ENCODE peak calls at places on chromosomes 5 and 9, in ten cellular contexts. W is right lobe of liver, C is suprapubic skin, I is Peyer's patch, V is IMR-90, P is heart left ventricle, F is adrenal gland, E is K562, K is spleen, J is uterus. N is an unnamed sample.

GRCh38 chr9:36245906-36246305 is 12.3 kb downstream of the GNE start:
- DNase-seq in I (no peak), P (no peak), K (no peak), V (peak), W (no peak), C (no peak), J (no peak), E (no peak), F (no peak), N (no peak)

GRCh38 chr5:144230806-144231205 is 60.1 kb downstream of the KCTD16 start:
- DNase-seq in C (no peak), P (no peak), F (no peak), I (no peak), K (no peak), V (no peak), W (no peak), E (no peak), J (no peak), N (no peak)

GRCh38 chr5:66661149-66661548 is 65.0 kb downstream of the MAST4 start:
- DNase-seq in J (peak), P (peak), E (no peak), C (no peak), K (no peak), F (peak), V (peak), I (no peak), W (no peak), N (peak)

GRCh38 chr5:142548739-142549275 is 137.1 kb downstream of the FGF1 start:
- DNase-seq in P (peak), J (peak), K (no peak), C (no peak), I (peak), E (peak), W (peak), V (peak), F (peak), N (peak)

GRCh38 chr5:180208038-180208434 is 975 bp downstream of the RASGEF1C start:
- DNase-seq in I (no peak), W (no peak), V (no peak), F (no peak), K (no peak), C (no peak), E (no peak), P (no peak), J (no peak), N (no peak)

GRCh38 chr9:77750284-77750683 is 102.2 kb upstream of the GNA14 start:
- DNase-seq in E (no peak), C (no peak), J (no peak), K (no peak), W (no peak), V (peak), F (no peak), I (no peak), P (no peak), N (no peak)

GRCh38 chr9:78004478-78005229 is 27.0 kb downstream of the GNAQ start:
- DNase-seq in F (no peak), P (no peak), V (peak), C (no peak), K (peak), J (no peak), E (peak), I (no peak), W (no peak), N (no peak)

GRCh38 chr5:81631124-81631523 is 119.8 kb downstream of the SSBP2 start:
- DNase-seq in W (no peak), K (no peak), V (no peak), J (no peak), E (no peak), F (no peak), P (no peak), I (no peak), C (no peak), N (no peak)

GRCh38 chr9:98254236-98255063 is 999 bp downstream of the TBC1D2 start:
- DNase-seq in F (no peak), P (no peak), J (no peak), E (no peak), V (no peak), W (no peak), I (no peak), C (no peak), K (no peak), N (no peak)

GRCh38 chr5:171397190-171397589 is 9.5 kb downstream of the NPM1 start:
- DNase-seq in V (no peak), I (no peak), J (no peak), W (no peak), C (no peak), P (no peak), E (no peak), K (no peak), F (no peak), N (no peak)

GRCh38 chr9:77714077-77714549 is 66.0 kb upstream of the GNA14 start:
- DNase-seq in P (no peak), E (no peak), I (no peak), F (no peak), J (no peak), K (no peak), V (peak), C (no peak), W (no peak), N (no peak)

GRCh38 chr5:77958642-77959315 is 182.6 kb upstream of the TBCA start:
- DNase-seq in C (no peak), E (no peak), W (no peak), P (no peak), K (no peak), J (no peak), F (no peak), I (no peak), V (no peak), N (no peak)

GRCh38 chr5:39451293-39451692 is 26.5 kb upstream of the DAB2 start:
- DNase-seq in F (no peak), P (no peak), I (no peak), E (no peak), J (no peak), C (no peak), K (no peak), W (no peak), V (no peak), N (no peak)

GRCh38 chr5:169626779-169627178 is 10.3 kb upstream of the DOCK2 start:
- DNase-seq in I (no peak), P (no peak), E (no peak), K (no peak), V (peak), J (no peak), C (no peak), W (no peak), F (no peak), N (no peak)

GRCh38 chr9:136242908-136243525 is 2.6 kb downstream of the QSOX2 start:
- DNase-seq in V (no peak), F (no peak), E (no peak), I (no peak), P (no peak), J (no peak), K (no peak), C (no peak), W (no peak), N (no peak)

GRCh38 chr5:79829260-79829659 is 139.6 kb downstream of the CMYA5 start:
- DNase-seq in E (no peak), W (peak), I (no peak), F (no peak), J (no peak), P (no peak), K (no peak), C (no peak), V (no peak), N (no peak)

GRCh38 chr5:57887851-57888621 is 405.4 kb upstream of the ACTBL2 start:
- DNase-seq in W (no peak), C (no peak), K (no peak), V (peak), F (peak), J (no peak), P (peak), I (no peak), E (peak), N (no peak)

GRCh38 chr9:116476935-116477381 is 210.1 kb upstream of the TRIM32 start:
- DNase-seq in K (no peak), W (no peak), E (no peak), P (peak), J (peak), C (no peak), F (peak), V (no peak), I (no peak), N (peak)

GRCh38 chr5:83353774-83354173 is 117.8 kb upstream of the VCAN start:
- DNase-seq in C (no peak), P (no peak), I (no peak), V (no peak), W (no peak), E (no peak), K (no peak), J (no peak), F (no peak), N (no peak)

GRCh38 chr5:150653762-150654158 is 7.3 kb upstream of the MYOZ3 start:
- DNase-seq in J (no peak), K (no peak), V (peak), W (no peak), I (no peak), C (no peak), E (no peak), P (no peak), F (no peak), N (no peak)

GRCh38 chr9:136694163-136694864 is 7.1 kb upstream of the AGPAT2 start:
- DNase-seq in J (no peak), C (no peak), F (peak), K (no peak), W (peak), V (peak), I (peak), P (no peak), E (peak), N (no peak)

GRCh38 chr5:343461-344401 is 22.2 kb downstream of the AHRR start:
- DNase-seq in V (peak), P (no peak), I (peak), J (no peak), W (no peak), E (no peak), F (peak), C (no peak), K (no peak), N (no peak)

GRCh38 chr5:175383350-175383749 is 60.6 kb downstream of the DRD1 start:
- DNase-seq in V (no peak), I (no peak), W (no peak), C (no peak), J (no peak), E (no peak), P (no peak), K (no peak), F (no peak), N (no peak)

GRCh38 chr5:172224996-172225395 is 31.0 kb downstream of the EFCAB9 start:
- DNase-seq in V (no peak), W (no peak), J (no peak), F (no peak), E (no peak), I (no peak), P (no peak), K (no peak), C (no peak), N (no peak)

GRCh38 chr5:60801406-60802090 is 42.5 kb downstream of the ELOVL7 start:
- DNase-seq in P (no peak), F (no peak), J (no peak), C (no peak), W (no peak), I (peak), V (no peak), E (no peak), K (no peak), N (no peak)

GRCh38 chr9:86901511-86901910 is 45.8 kb downstream of the GAS1 start:
- DNase-seq in W (no peak), C (no peak), E (no peak), P (no peak), J (no peak), K (no peak), V (no peak), I (no peak), F (no peak), N (no peak)

DNA sequence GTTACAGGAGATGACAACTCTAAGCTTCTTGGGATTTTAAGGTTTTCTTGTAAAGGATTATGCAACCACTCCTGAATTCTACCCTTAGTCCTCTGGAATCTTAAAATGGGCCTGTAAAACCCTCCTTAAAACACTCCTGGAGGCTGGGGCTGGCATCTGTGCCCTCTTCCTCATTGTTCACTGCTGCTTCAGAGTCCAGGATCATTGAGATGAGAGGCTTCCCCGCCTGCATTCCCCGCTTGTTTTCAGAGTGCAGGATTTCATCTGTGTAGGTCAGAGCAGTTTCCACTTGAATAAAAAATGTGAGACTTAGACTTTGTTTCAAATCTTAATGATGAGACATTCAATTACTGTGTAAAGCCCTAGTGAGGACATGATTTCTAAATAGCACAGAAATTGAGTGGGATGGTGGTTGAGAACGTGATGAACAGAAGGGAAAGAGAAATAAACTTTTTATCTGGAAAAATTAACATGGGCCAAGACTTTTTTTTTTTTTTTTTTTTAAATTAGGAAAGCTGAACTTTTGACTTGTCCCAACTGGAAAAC is 40.4 kb downstream of the PCSK5 start:
- DNase-seq in C (no peak), I (no peak), J (no peak), W (no peak), K (no peak), V (no peak), P (no peak), E (no peak), F (no peak), N (no peak)
- H3K27ac ChIP-seq in C (no peak), I (peak), J (peak), W (no peak), K (peak), V (no peak), P (no peak), E (no peak), F (no peak), N (peak)

GRCh38 chr9:124412228-124412575 is 3.0 kb downstream of the PSMB7 start:
- DNase-seq in E (no peak), P (no peak), F (no peak), K (no peak), I (no peak), J (no peak), V (no peak), W (no peak), C (no peak), N (no peak)

GRCh38 chr9:124411514-124412227 is 3.6 kb downstream of the PSMB7 start:
- DNase-seq in E (no peak), I (no peak), C (no peak), V (peak), P (no peak), W (no peak), J (no peak), F (no peak), K (no peak), N (no peak)

GRCh38 chr9:124414612-124415011 is 630 bp downstream of the PSMB7 start:
- DNase-seq in J (no peak), C (no peak), I (no peak), V (no peak), F (no peak), E (no peak), K (no peak), P (no peak), W (no peak), N (peak)

GRCh38 chr9:124415852-124416484 is 726 bp upstream of the PSMB7 start:
- DNase-seq in P (no peak), C (no peak), F (peak), W (no peak), K (no peak), J (no peak), E (no peak), V (no peak), I (no peak), N (peak)

GRCh38 chr9:124415102-124415851 is at the start of gene PSMB7:
- DNase-seq in E (peak), V (peak), I (peak), C (peak), F (peak), P (peak), W (peak), J (peak), K (peak), N (peak)
- TF ChIP-seq POLR2A in E (peak), V (peak), I (peak), C (peak), F (peak), P (no peak), W (peak), J (peak), K (peak), N (peak)

GRCh38 chr5:135294793-135295192 is 104.2 kb downstream of the MACROH2A1 start:
- DNase-seq in I (no peak), W (no peak), P (no peak), K (no peak), F (no peak), J (no peak), E (no peak), C (no peak), V (no peak), N (no peak)

GRCh38 chr5:135296900-135297816 is 101.9 kb downstream of the MACROH2A1 start:
- DNase-seq in F (no peak), C (no peak), E (peak), V (no peak), I (no peak), J (no peak), K (no peak), W (no peak), P (no peak), N (no peak)

DNA sequence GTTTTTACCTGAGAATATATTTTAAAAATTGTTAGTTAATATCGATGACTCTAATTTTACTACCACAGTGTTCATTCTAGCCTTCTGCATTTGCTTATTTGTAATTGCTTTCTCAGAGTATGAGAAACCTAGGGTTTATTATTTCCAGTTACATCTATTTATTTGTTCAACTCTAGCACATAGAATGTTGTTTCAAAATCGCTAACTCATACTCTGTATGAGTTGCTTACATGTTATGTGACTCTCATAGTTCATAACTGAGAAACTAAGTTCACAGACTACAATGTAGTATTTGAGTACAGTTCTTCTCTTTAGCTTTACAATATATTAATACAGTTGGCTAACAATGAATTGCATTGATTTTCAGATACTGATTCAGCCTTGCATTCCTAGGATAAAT is 103.2 kb downstream of the MACROH2A1 start:
- DNase-seq in E (no peak), J (no peak), K (no peak), V (peak), C (no peak), F (no peak), I (no peak), W (no peak), P (no peak), N (no peak)
- H3K27ac ChIP-seq in E (no peak), J (no peak), K (no peak), V (no peak), C (no peak), F (no peak), I (no peak), W (no peak), P (no peak), N (no peak)

GRCh38 chr5:14909369-14909768 is 37.8 kb upstream of the ANKH start:
- DNase-seq in V (no peak), F (no peak), C (no peak), J (no peak), W (no peak), E (no peak), P (no peak), I (no peak), K (no peak), N (no peak)
- TF ChIP-seq POLR2A in V (no peak), F (no peak), C (no peak), J (no peak), W (no peak), E (no peak), P (no peak), I (no peak), K (no peak), N (no peak)

DNA sequence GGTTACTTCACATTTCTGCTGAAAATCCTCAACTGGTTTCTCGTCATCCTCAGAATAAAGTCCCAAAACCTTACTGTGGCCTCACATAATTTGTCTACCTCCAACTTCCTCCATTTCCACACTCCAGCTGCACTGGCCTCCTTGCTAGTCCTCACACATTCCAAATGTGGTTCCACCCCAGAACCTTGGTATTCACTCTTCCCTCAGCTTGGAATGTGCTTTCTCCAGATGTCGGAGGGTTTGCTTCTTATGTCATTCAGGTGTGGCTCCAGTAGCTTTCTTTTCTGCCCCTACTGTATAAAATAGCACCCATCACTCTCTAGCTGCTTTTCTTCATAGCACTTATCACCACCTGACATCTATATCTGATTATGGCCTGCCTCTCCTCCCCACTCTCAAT is 102.5 kb upstream of the IFNK start:
- DNase-seq in P (no peak), F (no peak), I (no peak), E (no peak), W (no peak), V (no peak), C (no peak), K (no peak), J (no peak), N (no peak)
- H3K27ac ChIP-seq in P (no peak), F (no peak), I (no peak), E (no peak), W (no peak), V (no peak), C (no peak), K (no peak), J (no peak), N (no peak)

DNA sequence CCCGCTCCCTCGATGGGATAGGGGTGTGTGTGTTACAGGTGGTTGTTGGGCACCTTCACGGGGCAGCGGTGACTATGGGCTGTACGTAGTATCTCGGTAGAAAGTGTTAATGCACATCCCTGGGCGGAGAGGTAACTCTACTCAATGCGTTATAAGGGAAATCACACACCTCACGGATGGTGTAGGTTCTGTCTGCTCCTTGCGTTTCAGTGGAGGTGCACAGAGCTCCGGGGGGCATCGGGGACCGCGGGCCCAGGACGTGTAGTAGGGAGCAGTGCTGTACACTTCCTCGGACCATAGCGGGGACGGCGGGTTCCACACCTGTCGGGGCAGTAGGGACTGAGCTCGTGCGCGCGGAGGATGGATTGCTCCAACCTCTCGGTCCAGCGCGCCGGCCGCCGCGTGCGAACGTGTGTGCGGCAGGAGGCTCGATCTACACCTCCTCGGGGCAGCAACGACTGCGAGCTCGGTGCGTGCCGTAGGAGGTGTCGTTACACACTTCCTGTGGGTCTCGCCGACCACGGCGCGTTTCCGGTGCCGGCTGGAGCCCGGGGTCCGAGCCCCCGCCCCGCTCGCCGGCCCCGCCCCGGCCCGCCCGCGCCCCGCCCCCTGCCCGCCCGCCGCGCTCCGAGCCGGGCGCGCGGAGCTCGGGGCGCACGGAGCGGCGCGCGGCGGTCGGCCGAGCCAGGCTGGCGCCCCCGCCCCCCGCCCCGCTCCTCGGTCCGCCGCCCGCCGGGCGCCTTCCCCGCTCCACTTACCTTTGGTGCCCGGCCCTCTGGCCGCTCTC is at the start of gene KIAA1958:
- DNase-seq in W (peak), P (peak), J (peak), E (peak), C (peak), K (peak), I (peak), V (peak), F (peak), N (peak)
- TF ChIP-seq POLR2A in W (peak), P (no peak), J (peak), E (peak), C (no peak), K (no peak), I (peak), V (no peak), F (peak), N (no peak)

GRCh38 chr9:68947842-68948569 is 65.9 kb downstream of the PRKACG start:
- DNase-seq in J (no peak), W (no peak), C (no peak), P (no peak), E (no peak), F (no peak), I (no peak), V (no peak), K (no peak), N (no peak)

GRCh38 chr9:68950188-68950587 is 63.7 kb downstream of the PRKACG start:
- DNase-seq in V (no peak), W (no peak), C (no peak), P (no peak), I (no peak), K (no peak), E (no peak), F (no peak), J (no peak), N (no peak)

GRCh38 chr9:68947015-68947414 is 66.9 kb downstream of the PRKACG start:
- DNase-seq in I (no peak), W (no peak), V (no peak), E (no peak), C (no peak), K (no peak), J (no peak), F (no peak), P (no peak), N (no peak)

GRCh38 chr9:68950689-68951088 is 63.2 kb downstream of the PRKACG start:
- DNase-seq in W (no peak), K (no peak), E (no peak), P (no peak), J (no peak), F (no peak), V (no peak), I (no peak), C (no peak), N (no peak)

GRCh38 chr9:68949271-68950000 is 64.5 kb downstream of the PRKACG start:
- DNase-seq in W (no peak), F (peak), K (no peak), J (no peak), E (no peak), V (no peak), P (no peak), C (no peak), I (no peak), N (no peak)
- H3K27ac ChIP-seq in W (no peak), F (no peak), K (no peak), J (no peak), E (no peak), V (no peak), P (no peak), C (no peak), I (no peak), N (peak)

GRCh38 chr5:153799466-153799865 is 239.2 kb downstream of the FAM114A2 start:
- DNase-seq in E (no peak), J (no peak), F (no peak), I (no peak), P (no peak), K (no peak), V (no peak), C (no peak), W (no peak), N (no peak)
- TF ChIP-seq POLR2A in E (no peak), J (no peak), F (no peak), I (no peak), P (no peak), K (no peak), V (no peak), C (no peak), W (no peak), N (no peak)